ENCODE peak calls at places on chromosomes 16 and 17, in ten cellular contexts. R, C, Z, S, I, X, L, W, P and K are unnamed samples.

GRCh38 chr17:36856169-36856568 is 81.1 kb upstream of the LHX1 start:
- DNase-seq in R (no peak), C (no peak), Z (no peak), S (no peak), I (no peak), X (no peak), L (no peak), W (no peak), P (no peak), K (no peak)

GRCh38 chr17:70365098-70365583 is 195.8 kb downstream of the KCNJ2 start:
- DNase-seq in R (no peak), C (peak), Z (no peak), S (peak), I (peak), X (peak), L (peak), W (peak), P (no peak), K (peak)

GRCh38 chr16:56401482-56401881 is 23.9 kb downstream of the AMFR start:
- DNase-seq in R (peak), C (no peak), Z (no peak), S (no peak), I (no peak), X (no peak), L (peak), W (no peak), P (peak), K (no peak)

GRCh38 chr16:12455287-12455798 is 348.3 kb downstream of the CPPED1 start:
- DNase-seq in R (peak), C (peak), Z (peak), S (peak), I (peak), X (no peak), L (peak), W (no peak), P (peak), K (peak)

GRCh38 chr16:50265260-50265659 is 1.1 kb upstream of the ADCY7 start:
- DNase-seq in R (peak), C (no peak), Z (no peak), S (peak), I (no peak), X (no peak), L (peak), W (no peak), P (peak), K (no peak)

GRCh38 chr16:53865492-53865863 is 161.5 kb downstream of the FTO start:
- DNase-seq in R (peak), C (peak), Z (no peak), S (no peak), I (no peak), X (no peak), L (peak), W (no peak), P (no peak), K (peak)

GRCh38 chr17:10069301-10069700 is 129.1 kb downstream of the GAS7 start:
- DNase-seq in R (no peak), C (peak), Z (peak), S (no peak), I (no peak), X (no peak), L (no peak), W (no peak), P (no peak), K (peak)

GRCh38 chr17:50257574-50258224 is 16.6 kb upstream of the TMEM92 start:
- DNase-seq in R (peak), C (no peak), Z (no peak), S (peak), I (no peak), X (no peak), L (no peak), W (no peak), P (no peak), K (no peak)

GRCh38 chr16:51150159-51150893 is 744 bp downstream of the SALL1 start:
- DNase-seq in R (no peak), C (no peak), Z (no peak), S (no peak), I (no peak), X (no peak), L (peak), W (no peak), P (no peak), K (no peak)

GRCh38 chr17:444879-445454 is 92.4 kb upstream of the RPH3AL start:
- DNase-seq in R (no peak), C (no peak), Z (no peak), S (no peak), I (no peak), X (no peak), L (no peak), W (no peak), P (no peak), K (no peak)

GRCh38 chr17:63033142-63033541 is 67.1 kb downstream of the TANC2 start:
- DNase-seq in R (no peak), C (no peak), Z (no peak), S (no peak), I (no peak), X (no peak), L (no peak), W (no peak), P (no peak), K (no peak)

GRCh38 chr17:47705536-47706481 is 11.8 kb downstream of the TBKBP1 start:
- DNase-seq in R (no peak), C (no peak), Z (no peak), S (no peak), I (no peak), X (no peak), L (no peak), W (no peak), P (no peak), K (no peak)

GRCh38 chr17:11331790-11332526 is 90.9 kb downstream of the SHISA6 start:
- DNase-seq in R (no peak), C (no peak), Z (no peak), S (peak), I (no peak), X (no peak), L (no peak), W (no peak), P (no peak), K (no peak)

GRCh38 chr16:70689970-70690905 is 4.4 kb upstream of the MTSS2 start:
- DNase-seq in R (no peak), C (no peak), Z (no peak), S (no peak), I (no peak), X (no peak), L (no peak), W (no peak), P (no peak), K (no peak)

GRCh38 chr17:45324336-45324735 is 7.5 kb upstream of the MAP3K14 start:
- DNase-seq in R (no peak), C (no peak), Z (no peak), S (no peak), I (no peak), X (no peak), L (no peak), W (no peak), P (no peak), K (no peak)

GRCh38 chr16:58628845-58629680 is 563 bp downstream of the CNOT1 start:
- DNase-seq in R (peak), C (peak), Z (peak), S (peak), I (no peak), X (no peak), L (peak), W (peak), P (peak), K (peak)

GRCh38 chr17:8225813-8226535 is 15.6 kb upstream of the AURKB start:
- DNase-seq in R (peak), C (peak), Z (peak), S (peak), I (no peak), X (no peak), L (peak), W (peak), P (peak), K (peak)

GRCh38 chr17:29086628-29087332 is 43.8 kb downstream of the PIPOX start:
- DNase-seq in R (no peak), C (no peak), Z (no peak), S (no peak), I (no peak), X (no peak), L (no peak), W (no peak), P (no peak), K (no peak)

GRCh38 chr17:7346761-7347614 is 5.0 kb upstream of the KCTD11 start:
- DNase-seq in R (no peak), C (no peak), Z (no peak), S (no peak), I (no peak), X (no peak), L (no peak), W (no peak), P (no peak), K (no peak)

GRCh38 chr16:63672493-63672892 is 1449.4 kb downstream of the CDH11 start:
- DNase-seq in R (no peak), C (no peak), Z (no peak), S (no peak), I (no peak), X (no peak), L (no peak), W (no peak), P (no peak), K (no peak)

GRCh38 chr17:67347826-67348225 is 18.6 kb downstream of the PSMD12 start:
- DNase-seq in R (no peak), C (no peak), Z (no peak), S (no peak), I (no peak), X (no peak), L (no peak), W (no peak), P (no peak), K (no peak)

GRCh38 chr17:40124279-40125141 is 2.7 kb downstream of the MSL1 start:
- DNase-seq in R (no peak), C (peak), Z (no peak), S (no peak), I (no peak), X (no peak), L (peak), W (no peak), P (no peak), K (no peak)

GRCh38 chr16:48384305-48384981 is 770 bp downstream of the SIAH1 start:
- DNase-seq in R (no peak), C (peak), Z (peak), S (peak), I (no peak), X (no peak), L (peak), W (no peak), P (peak), K (peak)

GRCh38 chr17:22090263-22090935 is 398.1 kb downstream of the KCNJ18 start:
- DNase-seq in R (peak), C (no peak), Z (no peak), S (no peak), I (no peak), X (no peak), L (no peak), W (no peak), P (no peak), K (no peak)

GRCh38 chr16:6446370-6446769 is 886.3 kb upstream of the RBFOX1 start:
- DNase-seq in R (no peak), C (no peak), Z (no peak), S (no peak), I (no peak), X (no peak), L (peak), W (no peak), P (no peak), K (no peak)

GRCh38 chr16:50954469-50954868 is 196.6 kb downstream of the SALL1 start:
- DNase-seq in R (no peak), C (no peak), Z (no peak), S (no peak), I (no peak), X (no peak), L (no peak), W (no peak), P (no peak), K (no peak)

GRCh38 chr17:4101127-4101798 is 41.6 kb downstream of the ZZEF1 start:
- DNase-seq in R (no peak), C (peak), Z (peak), S (peak), I (no peak), X (no peak), L (no peak), W (no peak), P (no peak), K (no peak)

GRCh38 chr16:78195868-78196267 is 96.4 kb downstream of the WWOX start:
- DNase-seq in R (no peak), C (no peak), Z (no peak), S (no peak), I (no peak), X (no peak), L (no peak), W (no peak), P (no peak), K (no peak)

GRCh38 chr17:62848334-62848733 is 40.2 kb upstream of the MARCHF10 start:
- DNase-seq in R (no peak), C (no peak), Z (no peak), S (no peak), I (no peak), X (no peak), L (no peak), W (no peak), P (no peak), K (no peak)

GRCh38 chr16:58077796-58078195 is 51.4 kb downstream of the CFAP20 start:
- DNase-seq in R (no peak), C (no peak), Z (no peak), S (no peak), I (no peak), X (no peak), L (no peak), W (no peak), P (no peak), K (no peak)

GRCh38 chr16:80369559-80369958 is 171.2 kb upstream of the DYNLRB2 start:
- DNase-seq in R (no peak), C (peak), Z (peak), S (peak), I (peak), X (peak), L (peak), W (peak), P (no peak), K (peak)

GRCh38 chr17:47902039-47902744 is 6.2 kb downstream of the SP2 start:
- DNase-seq in R (peak), C (no peak), Z (no peak), S (no peak), I (no peak), X (no peak), L (no peak), W (no peak), P (no peak), K (no peak)

GRCh38 chr16:11609474-11610120 is 22.9 kb upstream of the LITAF start:
- DNase-seq in R (no peak), C (no peak), Z (no peak), S (no peak), I (no peak), X (no peak), L (no peak), W (no peak), P (no peak), K (no peak)

GRCh38 chr17:21676281-21677111 is 15.8 kb upstream of the KCNJ18 start:
- DNase-seq in R (no peak), C (no peak), Z (no peak), S (no peak), I (no peak), X (no peak), L (no peak), W (no peak), P (no peak), K (no peak)

GRCh38 chr17:72244494-72244893 is 123.7 kb downstream of the SOX9 start:
- DNase-seq in R (no peak), C (no peak), Z (no peak), S (no peak), I (no peak), X (no peak), L (no peak), W (no peak), P (no peak), K (peak)

GRCh38 chr16:89322381-89323119 is 105.0 kb downstream of the ZNF778 start:
- DNase-seq in R (peak), C (peak), Z (peak), S (peak), I (peak), X (no peak), L (peak), W (peak), P (peak), K (peak)

GRCh38 chr17:32488177-32488542 is 1.4 kb downstream of the CDK5R1 start:
- DNase-seq in R (no peak), C (no peak), Z (no peak), S (no peak), I (no peak), X (no peak), L (no peak), W (no peak), P (no peak), K (no peak)
- H3K4me3 ChIP-seq in R (no peak), C (peak), Z (peak), S (no peak), I (peak), X (no peak), L (no peak), W (no peak), P (no peak), K (no peak)

GRCh38 chr17:75004371-75004770 is 8.1 kb upstream of the MRPL58 start:
- DNase-seq in R (no peak), C (no peak), Z (no peak), S (no peak), I (no peak), X (no peak), L (no peak), W (no peak), P (no peak), K (no peak)

GRCh38 chr17:75008373-75008772 is 4.1 kb upstream of the MRPL58 start:
- DNase-seq in R (no peak), C (no peak), Z (no peak), S (no peak), I (no peak), X (no peak), L (no peak), W (no peak), P (no peak), K (no peak)

GRCh38 chr17:75009139-75009724 is 3.2 kb upstream of the MRPL58 start:
- DNase-seq in R (no peak), C (no peak), Z (no peak), S (no peak), I (no peak), X (no peak), L (no peak), W (no peak), P (no peak), K (no peak)

GRCh38 chr17:75005291-75005690 is 7.2 kb upstream of the MRPL58 start:
- DNase-seq in R (no peak), C (no peak), Z (no peak), S (no peak), I (no peak), X (no peak), L (no peak), W (no peak), P (no peak), K (no peak)

DNA sequence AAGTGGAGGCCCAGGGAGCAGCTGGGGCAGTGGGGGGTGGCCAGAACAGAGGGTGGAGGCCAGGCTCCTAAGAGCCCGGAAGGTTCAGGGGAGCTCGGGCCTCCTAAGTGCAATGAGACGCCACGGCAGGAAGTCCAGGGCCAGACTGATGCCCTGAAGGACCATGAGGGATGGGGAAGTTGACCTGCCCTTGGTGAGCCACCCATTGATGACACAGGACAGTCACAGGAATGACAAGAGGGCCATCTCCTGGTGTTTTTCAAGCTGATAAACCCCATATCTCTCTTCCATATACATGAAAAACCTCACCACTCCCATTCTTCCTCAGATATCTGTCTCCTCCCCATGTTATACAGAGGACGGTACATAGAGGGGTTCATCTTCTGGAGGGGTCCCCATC is 5.8 kb upstream of the MRPL58 start:
- DNase-seq in R (peak), C (no peak), Z (no peak), S (no peak), I (no peak), X (no peak), L (peak), W (no peak), P (no peak), K (no peak)
- TF ChIP-seq CTCF in R (peak), C (no peak), Z (no peak), S (no peak), I (no peak), X (no peak), L (no peak), W (no peak), P (peak), K (no peak)

DNA sequence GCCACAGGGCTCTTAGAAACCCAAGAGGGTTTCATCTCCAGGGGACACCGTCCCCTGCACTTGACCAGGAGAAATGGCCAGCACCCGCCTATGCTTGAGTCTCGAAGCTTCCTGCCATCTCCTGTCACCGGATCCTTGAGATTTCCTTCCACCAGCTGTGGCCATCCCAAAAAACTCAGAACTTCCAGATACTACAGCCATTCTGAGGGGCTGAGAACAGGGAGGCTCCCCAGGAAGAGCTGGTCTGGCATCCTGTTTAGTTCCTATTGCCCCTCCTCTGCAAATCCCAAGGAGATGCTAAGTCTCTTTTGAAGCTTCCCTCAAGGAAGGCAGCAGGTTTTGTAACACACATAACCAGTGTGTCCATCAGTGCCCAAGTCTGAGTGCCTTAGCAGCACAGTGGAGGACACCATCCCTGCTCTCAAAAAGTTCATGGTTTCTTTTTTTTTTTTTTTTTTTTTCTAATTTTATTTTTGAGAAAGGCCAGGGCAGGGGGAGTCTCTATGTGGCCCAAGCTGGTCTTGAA is 2.0 kb downstream of the UBALD2 start:
- DNase-seq in R (no peak), C (no peak), Z (no peak), S (no peak), I (no peak), X (no peak), L (no peak), W (no peak), P (no peak), K (no peak)
- H3K4me3 ChIP-seq in R (peak), C (peak), Z (peak), S (no peak), I (peak), X (peak), L (peak), W (peak), P (peak), K (peak)

DNA sequence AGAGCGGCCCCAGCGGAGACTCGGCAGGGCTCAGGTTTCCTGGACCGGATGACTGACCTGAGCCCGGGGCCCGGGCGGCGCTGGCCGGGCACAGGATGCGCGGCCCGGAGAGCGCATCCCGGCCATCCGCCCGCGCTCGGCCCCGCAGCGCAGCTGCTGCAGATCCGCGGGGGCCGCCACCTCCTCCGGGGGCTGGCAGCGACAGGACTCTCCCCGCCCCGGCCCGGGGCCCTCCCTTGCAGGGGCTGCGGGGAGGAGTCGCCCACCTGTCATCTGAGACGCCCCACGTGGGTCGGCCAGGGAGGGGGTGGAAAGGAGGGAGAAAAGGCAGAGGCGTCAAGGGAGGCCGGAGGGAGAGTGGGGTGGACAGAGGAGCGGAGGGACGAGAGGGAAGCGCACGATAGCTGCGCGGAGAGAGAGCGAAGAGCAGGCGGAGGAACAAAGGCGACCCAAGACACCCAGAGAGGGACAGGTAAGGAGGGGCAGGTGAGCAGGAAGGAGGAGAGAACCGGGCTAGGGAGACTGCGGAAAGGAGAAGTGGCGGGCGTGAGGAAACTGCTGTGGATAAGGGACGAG is 471 bp upstream of the PRKAR1A start:
- DNase-seq in R (peak), C (peak), Z (peak), S (peak), I (no peak), X (no peak), L (peak), W (peak), P (peak), K (peak)
- TF ChIP-seq CTCF in R (no peak), C (no peak), Z (peak), S (peak), I (no peak), X (no peak), L (no peak), W (no peak), P (no peak), K (no peak)

GRCh38 chr16:2030036-2030435 is 3.3 kb downstream of the NHERF2 start:
- DNase-seq in R (no peak), C (no peak), Z (no peak), S (no peak), I (no peak), X (no peak), L (no peak), W (no peak), P (no peak), K (no peak)
- H3K4me3 ChIP-seq in R (no peak), C (no peak), Z (peak), S (no peak), I (no peak), X (no peak), L (no peak), W (no peak), P (no peak), K (no peak)